ENCODE peak calls at places on chromosomes 7 and 10, in five cellular contexts. Q is astrocyte of the cerebellum, B is PC-3, A is IMR-90, L is ovary. R is an unnamed sample.

GRCh38 chr10:67818323-67818722 is 19.7 kb downstream of the DNAJC12 start:
- DNase-seq in Q (peak), L (no peak), A (peak), B (peak), R (no peak)

GRCh38 chr10:104736006-104736405 is 94.9 kb downstream of the SORCS3 start:
- DNase-seq in B (no peak), A (no peak), L (no peak), Q (no peak), R (no peak)

GRCh38 chr10:84613336-84614021 is 285.1 kb downstream of the CCSER2 start:
- DNase-seq in Q (peak), B (peak), A (no peak), L (no peak), R (no peak)

GRCh38 chr7:46810986-46811385 is 770.9 kb downstream of the TNS3 start:
- DNase-seq in L (no peak), A (no peak), Q (no peak), B (no peak), R (no peak)

GRCh38 chr10:74585231-74586087 is 240.9 kb upstream of the KAT6B start:
- DNase-seq in A (peak), B (no peak), Q (peak), L (no peak), R (no peak)

GRCh38 chr7:158705234-158705890 is 758 bp upstream of the NCAPG2 start:
- DNase-seq in Q (no peak), B (peak), A (no peak), L (no peak), R (no peak)

GRCh38 chr7:74312418-74313021 is 23.3 kb downstream of the CLIP2 start:
- DNase-seq in A (no peak), L (no peak), Q (no peak), B (peak), R (no peak)

GRCh38 chr10:1151071-1152033 is 95.2 kb downstream of the WDR37 start:
- DNase-seq in A (peak), L (no peak), B (no peak), Q (no peak), R (no peak)

GRCh38 chr10:132100556-132101349 is 35.0 kb downstream of the JAKMIP3 start:
- DNase-seq in A (no peak), Q (no peak), L (no peak), B (no peak), R (no peak)

GRCh38 chr10:131237991-131238651 is 73.4 kb downstream of the TCERG1L start:
- DNase-seq in A (no peak), B (no peak), Q (no peak), L (no peak), R (no peak)

GRCh38 chr7:47088329-47089067 is 493.4 kb downstream of the TNS3 start:
- DNase-seq in L (peak), A (peak), Q (peak), B (peak), R (peak)

GRCh38 chr7:139696547-139696946 is 81.3 kb downstream of the HIPK2 start:
- DNase-seq in A (no peak), B (no peak), Q (no peak), L (no peak), R (no peak)

GRCh38 chr7:98949336-98950044 is 71.2 kb downstream of the TRRAP start:
- DNase-seq in Q (no peak), L (no peak), A (no peak), B (no peak), R (peak)

GRCh38 chr7:141663081-141663510 is 38.9 kb downstream of the DENND11 start:
- DNase-seq in Q (no peak), B (peak), A (no peak), L (no peak), R (no peak)

GRCh38 chr7:139887895-139888518 is 58.9 kb downstream of the TBXAS1 start:
- DNase-seq in A (no peak), Q (no peak), B (no peak), L (no peak), R (no peak)

GRCh38 chr10:483266-483665 is 206.2 kb downstream of the DIP2C start:
- DNase-seq in B (no peak), Q (no peak), A (no peak), L (no peak), R (no peak)

GRCh38 chr7:65902306-65902705 is 29.4 kb downstream of the VKORC1L1 start:
- DNase-seq in L (no peak), Q (no peak), A (no peak), B (no peak), R (no peak)

GRCh38 chr10:44390585-44391072 is 5.7 kb upstream of the CXCL12 start:
- DNase-seq in A (no peak), Q (no peak), B (no peak), L (no peak), R (no peak)

GRCh38 chr7:98423043-98423442 is 22.2 kb upstream of the BAIAP2L1 start:
- DNase-seq in Q (no peak), L (no peak), A (peak), B (peak), R (no peak)

GRCh38 chr7:70637726-70638125 is 494.2 kb upstream of the GALNT17 start:
- DNase-seq in A (no peak), Q (no peak), B (no peak), L (no peak), R (no peak)

GRCh38 chr10:73865459-73866442 is 8.6 kb downstream of the CAMK2G start:
- DNase-seq in Q (no peak), B (no peak), L (no peak), A (no peak), R (peak)

GRCh38 chr7:3558410-3558809 is 257.4 kb downstream of the SDK1 start:
- DNase-seq in Q (no peak), A (no peak), B (no peak), L (no peak), R (no peak)

DNA sequence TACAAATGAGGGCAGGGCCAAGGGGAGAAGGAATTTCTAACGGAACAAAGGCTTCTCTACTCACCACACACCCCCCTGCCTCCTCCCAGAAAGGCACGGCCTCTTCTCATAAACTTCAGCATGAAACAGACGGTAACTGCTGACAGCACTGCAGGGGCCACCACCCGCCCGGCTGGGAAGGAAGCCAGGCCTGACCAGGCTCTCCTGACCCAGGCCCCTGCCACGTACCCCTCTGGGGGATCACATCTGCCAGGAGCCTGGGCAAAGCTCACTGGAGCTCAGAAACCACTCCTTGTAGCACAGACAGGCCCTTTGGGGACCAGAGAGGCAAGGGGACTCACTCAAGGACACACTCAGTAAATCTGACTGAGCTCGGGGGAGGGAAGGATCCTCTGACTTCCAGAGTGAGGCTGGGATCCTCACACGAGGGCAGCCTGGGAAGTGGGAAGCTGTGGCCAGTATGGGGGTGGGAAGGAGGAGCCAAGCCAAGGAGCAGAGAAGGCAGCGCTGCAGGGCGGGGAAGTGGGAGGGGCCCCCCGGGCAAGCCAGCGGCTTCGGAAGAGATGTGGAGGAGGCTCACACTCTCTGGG is 46.1 kb downstream of the ZCCHC24 start:
- DNase-seq in B (no peak), L (peak), Q (peak), A (peak), R (peak)
- H3K4me3 ChIP-seq in B (no peak), L (no peak), Q (peak), A (no peak), R (peak)

GRCh38 chr7:23542752-23543151 is 11.0 kb upstream of the TRA2A start:
- DNase-seq in L (no peak), B (no peak), A (no peak), Q (no peak), R (no peak)
- H3K4me3 ChIP-seq in L (no peak), B (no peak), A (no peak), Q (no peak), R (no peak)

GRCh38 chr10:127196955-127197432 is 603 bp upstream of the INSYN2A start:
- DNase-seq in L (no peak), A (no peak), Q (no peak), B (no peak), R (no peak)

GRCh38 chr10:127194598-127194997 is 1.8 kb downstream of the INSYN2A start:
- DNase-seq in A (no peak), Q (no peak), B (no peak), L (no peak), R (no peak)

GRCh38 chr10:127196227-127196954 is at the start of gene INSYN2A:
- DNase-seq in L (peak), B (peak), A (peak), Q (no peak), R (peak)

GRCh38 chr10:127195571-127196226 is 692 bp downstream of the INSYN2A start:
- DNase-seq in A (peak), L (no peak), B (no peak), Q (no peak), R (no peak)

GRCh38 chr10:127195041-127195506 is 1.3 kb downstream of the INSYN2A start:
- DNase-seq in A (no peak), Q (no peak), L (no peak), B (no peak), R (no peak)
- H3K4me3 ChIP-seq in A (no peak), Q (peak), L (peak), B (peak), R (peak)

DNA sequence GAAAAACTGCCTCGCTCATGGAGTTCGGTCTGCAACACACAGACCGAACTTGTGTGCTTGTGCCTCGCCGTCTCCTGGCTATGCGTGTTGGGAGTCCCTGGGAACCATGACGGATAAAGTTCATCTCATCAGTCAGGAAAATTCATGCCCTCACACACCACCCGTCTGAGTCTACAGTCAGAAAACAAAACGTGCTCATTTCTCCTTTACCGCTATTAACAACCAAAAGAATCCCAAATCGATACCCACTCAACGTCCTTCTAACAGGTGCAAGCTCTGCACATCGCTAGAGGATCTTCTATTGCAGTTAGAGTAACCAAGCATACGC is 13.6 kb downstream of the CNPY1 start:
- DNase-seq in B (no peak), Q (no peak), A (no peak), L (no peak), R (no peak)
- H3K4me3 ChIP-seq in B (peak), Q (peak), A (no peak), L (no peak), R (peak)

GRCh38 chr10:63477927-63478326 is 12.2 kb upstream of the JMJD1C start:
- DNase-seq in B (no peak), A (no peak), Q (no peak), L (no peak), R (no peak)
- H3K4me3 ChIP-seq in B (no peak), A (no peak), Q (no peak), L (no peak), R (no peak)

R was measured in heart left ventricle.